ENCODE peak calls at places on chromosomes 5 and 9, in ten cellular contexts. R, Y, K, T, M, P, G, Q, O and H are unnamed samples. For H3K36me3, the result is how much of the 10 kb centered on the place peaks cover.

GRCh38 chr9:110922145-110922544 is 116.1 kb downstream of the LPAR1 start:
- DNase-seq in T (no peak), O (no peak), Y (no peak), R (no peak), M (no peak), G (no peak), P (no peak), K (no peak), Q (no peak), H (no peak)

GRCh38 chr9:82757921-82758320 is 305.0 kb downstream of the RASEF start:
- DNase-seq in G (no peak), O (no peak), T (no peak), R (no peak), Y (no peak), P (no peak), M (no peak), K (no peak), Q (no peak), H (no peak)

GRCh38 chr9:11663913-11664312 is 1029.3 kb upstream of the TYRP1 start:
- DNase-seq in P (no peak), M (no peak), Q (no peak), K (no peak), R (no peak), T (no peak), O (no peak), Y (no peak), G (no peak), H (no peak)

GRCh38 chr5:141100243-141100805 is at the start of gene PCDHB3:
- DNase-seq in M (peak), Y (no peak), Q (no peak), K (no peak), G (no peak), P (no peak), T (peak), R (no peak), O (peak), H (no peak)

GRCh38 chr5:9835121-9835770 is 205.1 kb upstream of the TAS2R1 start:
- DNase-seq in M (no peak), T (no peak), Q (no peak), R (no peak), O (no peak), K (no peak), P (no peak), Y (no peak), G (no peak), H (no peak)

GRCh38 chr9:12813533-12813932 is 38.7 kb downstream of the LURAP1L start:
- DNase-seq in Q (no peak), T (no peak), Y (no peak), K (no peak), P (no peak), O (no peak), R (no peak), G (no peak), M (no peak), H (no peak)

GRCh38 chr5:73160239-73160671 is 12.7 kb upstream of the TMEM174 start:
- DNase-seq in Q (no peak), Y (no peak), K (no peak), G (peak), R (peak), M (no peak), T (no peak), P (no peak), O (peak), H (no peak)

GRCh38 chr5:72160959-72161358 is 53.7 kb downstream of the MAP1B start:
- DNase-seq in M (no peak), O (peak), P (no peak), Y (no peak), G (no peak), T (no peak), Q (no peak), R (no peak), K (no peak), H (no peak)

GRCh38 chr5:57298985-57299491 is 125.2 kb downstream of the GPBP1 start:
- DNase-seq in T (peak), Q (peak), Y (peak), P (no peak), G (peak), O (peak), M (peak), R (no peak), K (peak), H (peak)

GRCh38 chr5:80963966-80964481 is 3.9 kb downstream of the RASGRF2 start:
- DNase-seq in Q (no peak), R (no peak), O (peak), T (no peak), Y (no peak), K (no peak), G (peak), M (no peak), P (no peak), H (no peak)

GRCh38 chr5:59458321-59458720 is 435.2 kb downstream of the PDE4D start:
- DNase-seq in T (no peak), Y (no peak), G (no peak), K (no peak), M (no peak), Q (no peak), P (no peak), R (no peak), O (no peak), H (no peak)

GRCh38 chr5:164301136-164301535 is 795.7 kb downstream of the MAT2B start:
- DNase-seq in R (no peak), O (no peak), T (no peak), Y (no peak), G (no peak), Q (no peak), P (no peak), M (no peak), K (no peak), H (no peak)

GRCh38 chr5:79834420-79835219 is 145.0 kb downstream of the CMYA5 start:
- DNase-seq in K (no peak), G (no peak), T (peak), R (no peak), P (no peak), O (no peak), Y (no peak), M (no peak), Q (peak), H (no peak)

GRCh38 chr5:81020478-81021167 is 60.5 kb downstream of the RASGRF2 start:
- DNase-seq in T (no peak), O (peak), K (no peak), P (no peak), M (no peak), R (no peak), Q (no peak), Y (peak), G (no peak), H (no peak)

GRCh38 chr5:68644971-68645370 is 429.4 kb downstream of the PIK3R1 start:
- DNase-seq in G (no peak), Y (no peak), P (no peak), R (no peak), O (no peak), M (no peak), K (no peak), T (no peak), Q (no peak), H (no peak)

GRCh38 chr5:76273491-76273890 is 129.6 kb upstream of the IQGAP2 start:
- DNase-seq in Y (no peak), K (no peak), G (no peak), R (no peak), Q (no peak), M (no peak), T (no peak), O (no peak), P (no peak), H (no peak)

GRCh38 chr9:19087601-19088000 is 15.1 kb downstream of the HAUS6 start:
- DNase-seq in Q (no peak), R (no peak), M (no peak), P (no peak), T (peak), K (no peak), O (peak), G (peak), Y (peak), H (no peak)

GRCh38 chr5:43312699-43313034 is 545 bp downstream of the HMGCS1 start:
- DNase-seq in Q (no peak), P (no peak), M (no peak), Y (no peak), K (no peak), O (no peak), T (no peak), R (no peak), G (no peak), H (no peak)

GRCh38 chr5:87069974-87070608 is 197.6 kb upstream of the RASA1 start:
- DNase-seq in G (peak), P (no peak), K (no peak), Y (peak), R (no peak), Q (no peak), T (no peak), O (peak), M (no peak), H (peak)

GRCh38 chr9:95004452-95005275 is 278.2 kb downstream of the AOPEP start:
- DNase-seq in M (peak), O (no peak), P (peak), G (no peak), Y (no peak), R (no peak), Q (peak), T (peak), K (peak), H (no peak)

GRCh38 chr5:97797994-97798451 is 615.0 kb upstream of the RIOK2 start:
- DNase-seq in M (no peak), O (peak), G (no peak), Y (peak), P (no peak), T (no peak), R (no peak), Q (no peak), K (no peak), H (no peak)

GRCh38 chr5:156893517-156893916 is 43.4 kb downstream of the PPP1R2B start:
- DNase-seq in R (no peak), Y (no peak), K (no peak), Q (no peak), M (no peak), P (no peak), T (no peak), O (no peak), G (no peak), H (no peak)

GRCh38 chr5:82396396-82396795 is 118.2 kb upstream of the RPS23 start:
- DNase-seq in P (no peak), G (peak), Y (no peak), O (peak), T (no peak), M (no peak), R (no peak), Q (no peak), K (no peak), H (no peak)

GRCh38 chr5:142845402-142845901 is 75.3 kb downstream of the ARHGAP26 start:
- DNase-seq in Y (no peak), R (no peak), O (no peak), Q (no peak), T (no peak), M (peak), K (no peak), G (no peak), P (peak), H (no peak)

DNA sequence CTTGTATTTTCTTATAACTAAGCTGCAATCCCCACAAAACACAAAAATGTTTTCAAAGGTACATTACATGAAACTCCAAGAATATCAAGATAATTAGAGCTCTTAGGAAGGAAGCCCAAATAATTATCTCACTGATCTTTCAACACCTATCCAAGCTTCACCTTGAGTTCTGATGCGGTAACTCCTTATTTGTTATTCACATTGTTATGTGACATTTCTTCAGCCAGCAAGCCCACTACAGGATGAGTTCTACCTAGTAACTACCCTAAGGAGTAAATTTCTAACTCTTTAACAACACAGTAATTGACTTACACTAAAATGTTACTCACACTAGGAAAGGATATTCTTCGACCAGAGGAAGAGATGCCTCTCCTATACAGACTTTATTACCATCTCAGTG is 9.9 kb downstream of the NR6A1 start:
- DNase-seq in G (no peak), O (no peak), T (no peak), R (no peak), K (no peak), P (no peak), M (no peak), Q (no peak), Y (no peak), H (no peak)
- H3K4me3 ChIP-seq in G (no peak), O (no peak), T (no peak), R (no peak), K (no peak), P (no peak), M (no peak), Q (no peak), Y (no peak), H (no peak)

GRCh38 chr9:122844137-122844536 is 15.7 kb upstream of the PDCL start:
- DNase-seq in M (no peak), T (no peak), Q (no peak), R (no peak), P (no peak), G (no peak), Y (no peak), O (no peak), K (no peak), H (no peak)

GRCh38 chr9:122848256-122848943 is 20.0 kb upstream of the PDCL start:
- DNase-seq in R (no peak), Y (no peak), P (no peak), Q (no peak), T (no peak), G (no peak), K (no peak), M (no peak), O (no peak), H (no peak)

GRCh38 chr9:122846371-122847060 is 18.1 kb upstream of the PDCL start:
- DNase-seq in Q (no peak), O (no peak), R (no peak), P (no peak), K (no peak), M (no peak), T (no peak), G (no peak), Y (no peak), H (no peak)

GRCh38 chr9:122845116-122845515 is 16.7 kb upstream of the PDCL start:
- DNase-seq in K (no peak), O (no peak), M (no peak), G (no peak), Q (no peak), Y (no peak), T (no peak), P (no peak), R (no peak), H (no peak)

DNA sequence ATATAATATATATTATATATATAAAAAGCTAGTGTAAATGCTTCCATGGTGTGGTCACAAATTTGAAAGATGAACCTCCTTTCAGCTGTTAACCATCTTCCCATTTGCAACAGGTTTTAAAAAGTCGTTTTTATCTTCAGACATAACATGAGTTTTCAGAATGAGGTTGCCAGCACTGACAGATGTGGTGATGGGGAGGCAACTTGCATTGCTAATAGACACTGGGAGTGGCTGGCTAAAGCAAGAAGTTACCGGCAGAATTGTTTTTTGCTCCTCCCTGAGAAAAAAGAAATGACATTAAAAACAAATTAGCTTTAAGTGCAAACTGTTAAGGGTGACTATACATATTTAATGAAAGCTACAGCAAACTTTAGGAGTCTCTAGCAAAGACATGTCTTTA is 21.2 kb upstream of the PDCL start:
- DNase-seq in Q (no peak), R (no peak), M (no peak), Y (no peak), O (no peak), G (no peak), T (no peak), K (no peak), P (no peak), H (no peak)
- H3K36me3 ChIP-seq in Q (under half), R (under half), M (half or more), Y (under half), O (under half), G (under half), T (under half), K (under half), P (half or more), H (under half)

GRCh38 chr5:29697786-29698414 is 1495.6 kb upstream of the CDH6 start:
- DNase-seq in G (no peak), O (no peak), P (no peak), K (no peak), Q (no peak), R (no peak), T (no peak), Y (no peak), M (peak), H (no peak)
- TF ChIP-seq CTCF in G (no peak), O (no peak), P (no peak), K (no peak), Q (no peak), R (no peak), T (no peak), Y (peak), M (peak), H (no peak)

DNA sequence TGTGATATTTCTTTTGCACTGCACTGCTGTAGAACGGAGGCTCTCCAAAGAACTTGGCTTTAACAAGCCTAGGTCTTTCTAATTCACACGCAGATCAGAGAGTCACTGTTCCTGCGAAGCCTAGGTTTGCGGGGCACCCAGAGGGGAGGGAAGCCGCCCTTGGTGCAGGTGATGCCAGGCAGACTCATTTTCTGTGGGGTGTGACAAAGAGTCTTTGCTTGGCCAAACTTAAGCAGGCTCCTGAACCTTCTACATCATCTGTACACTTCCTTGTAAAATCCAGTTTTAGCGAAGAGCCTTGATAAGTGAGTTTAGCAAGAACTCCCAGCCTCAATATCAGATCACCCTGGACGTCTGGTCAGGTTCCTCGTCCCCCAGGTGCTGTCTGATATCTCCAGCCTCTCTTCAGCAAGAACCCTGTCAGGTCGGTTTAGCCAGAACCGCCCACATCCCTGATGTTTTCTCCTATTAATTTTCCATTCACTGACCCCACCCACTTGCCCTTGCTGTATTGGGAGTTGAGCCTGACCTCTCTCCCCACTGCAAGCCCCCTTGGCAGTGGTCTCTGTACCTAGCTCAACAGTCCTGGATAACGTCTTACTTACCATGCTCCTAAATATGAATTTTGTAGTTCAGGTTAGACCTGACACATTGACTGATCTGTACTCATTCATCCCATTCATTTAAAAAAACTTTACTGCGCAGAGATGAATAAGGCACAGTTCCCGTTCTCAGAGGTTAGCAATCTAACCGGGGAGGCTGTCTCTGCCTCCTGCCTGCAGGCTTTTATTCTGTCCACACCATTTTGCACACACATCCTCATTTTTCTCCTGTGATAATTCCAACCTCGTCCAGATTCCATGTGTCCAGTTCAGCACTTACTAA is 880 bp upstream of the UBAC1 start:
- DNase-seq in O (no peak), M (peak), K (no peak), P (no peak), Y (no peak), T (no peak), Q (no peak), R (no peak), G (no peak), H (no peak)
- H3K4me3 ChIP-seq in O (no peak), M (peak), K (no peak), P (no peak), Y (no peak), T (no peak), Q (peak), R (no peak), G (no peak), H (no peak)

GRCh38 chr5:149526855-149527590 is 24.2 kb downstream of the CSNK1A1 start:
- DNase-seq in Q (no peak), R (no peak), Y (no peak), T (no peak), K (no peak), G (no peak), M (no peak), O (no peak), P (no peak), H (no peak)

GRCh38 chr5:149528661-149529060 is 22.6 kb downstream of the CSNK1A1 start:
- DNase-seq in P (no peak), Q (no peak), O (no peak), Y (no peak), R (no peak), G (no peak), T (no peak), K (no peak), M (no peak), H (no peak)

GRCh38 chr5:149529463-149529862 is 21.8 kb downstream of the CSNK1A1 start:
- DNase-seq in M (no peak), K (no peak), T (no peak), R (no peak), G (no peak), P (no peak), Q (no peak), O (no peak), Y (no peak), H (no peak)

GRCh38 chr5:149537374-149537959 is 13.8 kb downstream of the CSNK1A1 start:
- DNase-seq in K (no peak), M (no peak), G (no peak), Y (no peak), O (no peak), P (no peak), R (no peak), T (no peak), Q (no peak), H (no peak)

GRCh38 chr5:149532413-149532812 is 18.8 kb downstream of the CSNK1A1 start:
- DNase-seq in R (no peak), O (no peak), Y (no peak), P (no peak), G (no peak), Q (no peak), T (no peak), M (no peak), K (no peak), H (no peak)
- H3K36me3 ChIP-seq in R (under half), O (under half), Y (under half), P (under half), G (under half), Q (under half), T (under half), M (half or more), K (under half), H (under half)

DNA sequence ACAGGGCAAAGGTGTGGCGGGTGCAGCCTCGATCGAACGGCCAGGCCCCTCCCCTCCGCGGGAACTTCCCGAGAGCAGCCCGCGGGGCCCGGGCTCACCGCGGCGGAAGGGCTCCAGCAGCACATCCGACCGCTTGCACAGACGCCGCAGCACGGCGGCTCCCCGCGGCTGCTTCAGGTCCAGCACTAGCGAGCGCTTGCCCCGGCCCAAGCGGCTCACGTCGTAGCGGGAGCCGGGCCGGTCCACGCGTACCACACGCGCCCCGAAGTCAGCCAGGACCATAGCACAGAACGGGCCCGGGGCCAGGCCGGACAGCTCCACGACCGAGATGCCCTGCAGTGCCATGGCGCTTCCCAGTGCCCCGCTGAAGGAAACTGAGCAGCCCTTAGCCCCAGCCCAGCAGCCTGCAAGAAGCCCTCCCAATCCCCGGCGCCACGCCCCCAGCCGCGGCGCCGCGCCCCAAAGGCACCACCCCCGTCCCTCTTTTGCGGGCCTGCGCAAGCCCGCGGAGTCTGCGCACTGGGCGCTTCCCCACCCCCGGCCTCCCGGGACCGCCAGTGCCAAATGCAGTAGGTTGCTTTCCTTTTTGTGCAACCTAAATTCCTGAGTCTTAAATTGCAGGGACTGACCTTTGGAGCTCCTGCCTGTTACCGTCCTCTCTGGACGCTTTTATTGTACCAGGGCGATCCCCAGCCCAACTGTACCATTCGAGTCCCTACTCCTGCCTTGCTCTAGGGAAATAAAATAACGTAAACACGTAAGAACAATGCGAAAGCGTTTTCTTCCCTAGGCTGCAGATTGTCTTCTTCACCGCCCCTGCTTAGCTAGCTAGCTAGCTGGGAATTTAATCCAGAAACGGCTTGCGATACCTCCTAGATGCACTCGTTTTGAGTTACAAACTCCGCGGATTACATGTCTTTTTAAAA is at the start of gene AMACR:
- DNase-seq in O (peak), Q (peak), P (peak), T (peak), M (peak), R (peak), K (peak), G (peak), Y (peak), H (peak)
- TF ChIP-seq CTCF in O (no peak), Q (no peak), P (no peak), T (no peak), M (no peak), R (no peak), K (no peak), G (no peak), Y (no peak), H (peak)